ENCODE peak calls at places on chromosomes 3 and 15, in six cellular contexts. Q is lower leg skin, J is heart left ventricle, W is mesenchymal stem cell, F is colonic mucosa, P is MG63. C is an unnamed sample.

GRCh38 chr3:11716576-11717250 is 73.0 kb upstream of the VGLL4 start:
- DNase-seq in Q (no peak), J (no peak), W (peak), F (no peak), P (no peak), C (peak)

GRCh38 chr15:40151991-40152390 is 8.9 kb upstream of the BUB1B start:
- DNase-seq in Q (no peak), J (no peak), W (no peak), F (no peak), P (no peak), C (peak)

GRCh38 chr3:140602781-140603180 is 75.1 kb upstream of the TRIM42 start:
- DNase-seq in Q (no peak), J (no peak), W (no peak), F (no peak), P (no peak), C (peak)

GRCh38 chr3:52939600-52939999 is 42.3 kb upstream of the STIMATE start:
- DNase-seq in Q (no peak), J (no peak), W (no peak), F (no peak), P (no peak), C (no peak)

GRCh38 chr3:18618723-18619122 is 193.6 kb upstream of the SATB1 start:
- DNase-seq in Q (no peak), J (no peak), W (no peak), F (no peak), P (no peak), C (no peak)

GRCh38 chr3:31423522-31423921 is 109.2 kb upstream of the STT3B start:
- DNase-seq in Q (no peak), J (no peak), W (peak), F (no peak), P (no peak), C (peak)

GRCh38 chr3:158953131-158953530 is 151.3 kb downstream of the MFSD1 start:
- DNase-seq in Q (no peak), J (no peak), W (no peak), F (no peak), P (no peak), C (peak)

GRCh38 chr15:55916666-55917409 is 76.6 kb downstream of the NEDD4 start:
- DNase-seq in Q (no peak), J (no peak), W (peak), F (no peak), P (peak), C (peak)

GRCh38 chr3:46646700-46647099 is 34.4 kb downstream of the FAM240A start:
- DNase-seq in Q (peak), J (no peak), W (peak), F (no peak), P (no peak), C (peak)

GRCh38 chr15:76588811-76589747 is 252.5 kb downstream of the ISL2 start:
- DNase-seq in Q (no peak), J (no peak), W (peak), F (peak), P (no peak), C (peak)

GRCh38 chr3:172180473-172180872 is 141.1 kb downstream of the FNDC3B start:
- DNase-seq in Q (no peak), J (no peak), W (no peak), F (no peak), P (no peak), C (no peak)

GRCh38 chr15:60916674-60917468 is 312.2 kb downstream of the RORA start:
- DNase-seq in Q (peak), J (peak), W (peak), F (peak), P (peak), C (peak)

GRCh38 chr15:87986786-87987185 is 269.8 kb downstream of the NTRK3 start:
- DNase-seq in Q (no peak), J (no peak), W (no peak), F (no peak), P (no peak), C (no peak)

GRCh38 chr3:41330465-41330864 is 131.2 kb downstream of the CTNNB1 start:
- DNase-seq in Q (no peak), J (no peak), W (peak), F (no peak), P (no peak), C (no peak)

GRCh38 chr15:45628136-45628535 is 6.7 kb upstream of the SQOR start:
- DNase-seq in Q (no peak), J (no peak), W (no peak), F (no peak), P (no peak), C (no peak)

GRCh38 chr15:45634442-45635190 is at the start of gene SQOR:
- DNase-seq in Q (peak), J (peak), W (peak), F (peak), P (peak), C (peak)

GRCh38 chr15:45635191-45635638 is 386 bp downstream of the SQOR start:
- DNase-seq in Q (peak), J (peak), W (peak), F (peak), P (peak), C (peak)

GRCh38 chr15:45631831-45632230 is 3.0 kb upstream of the SQOR start:
- DNase-seq in Q (no peak), J (no peak), W (peak), F (no peak), P (no peak), C (peak)

DNA sequence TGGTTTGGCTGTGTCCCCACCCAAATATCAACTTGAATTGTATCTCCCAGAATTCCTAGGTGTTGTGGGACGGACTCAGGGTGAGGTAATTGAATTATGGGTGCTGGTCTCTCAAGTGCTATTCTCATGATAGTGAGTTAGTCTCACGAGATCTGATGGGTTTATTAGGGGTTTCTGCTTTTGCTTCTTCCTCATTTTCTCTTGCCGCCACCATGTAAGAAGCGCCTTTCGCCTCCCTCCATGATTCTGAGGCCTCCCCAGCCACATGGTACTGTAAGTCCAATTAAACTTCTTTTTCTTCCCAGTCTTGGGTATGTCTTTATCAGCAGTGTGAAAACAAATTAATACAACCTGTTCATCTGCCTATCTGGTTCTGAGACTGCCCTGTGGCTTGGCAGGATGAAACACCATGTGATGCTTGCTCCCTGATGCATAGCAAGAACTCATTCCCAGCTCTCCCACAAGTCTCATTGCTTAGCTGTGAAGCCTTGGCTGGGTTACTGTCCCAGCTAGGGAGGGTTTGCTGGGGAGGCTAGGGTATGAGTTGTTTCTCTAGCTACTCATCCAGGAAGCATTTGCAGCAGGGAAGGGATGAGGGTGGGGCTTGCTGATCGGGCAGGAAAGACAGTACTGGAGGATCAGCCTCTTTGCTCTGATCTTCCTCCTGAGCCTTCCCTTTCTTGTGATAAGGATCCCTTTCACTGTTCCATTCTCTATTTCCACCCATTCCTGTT is 3.7 kb upstream of the SQOR start:
- DNase-seq in Q (no peak), J (no peak), W (peak), F (peak), P (peak), C (peak)
- H3K4me3 ChIP-seq in Q (no peak), J (no peak), W (peak), F (no peak), P (peak), C (peak)

GRCh38 chr3:188211476-188211875 is 57.5 kb downstream of the LPP start:
- DNase-seq in Q (no peak), J (no peak), W (no peak), F (no peak), P (no peak), C (no peak)

GRCh38 chr3:188217011-188217463 is 63.1 kb downstream of the LPP start:
- DNase-seq in Q (no peak), J (no peak), W (no peak), F (no peak), P (no peak), C (no peak)

GRCh38 chr3:188217681-188218080 is 63.7 kb downstream of the LPP start:
- DNase-seq in Q (no peak), J (no peak), W (no peak), F (no peak), P (no peak), C (no peak)

GRCh38 chr3:188212308-188212969 is 58.5 kb downstream of the LPP start:
- DNase-seq in Q (no peak), J (no peak), W (peak), F (no peak), P (no peak), C (no peak)

GRCh38 chr3:188214442-188214841 is 60.5 kb downstream of the LPP start:
- DNase-seq in Q (no peak), J (no peak), W (peak), F (no peak), P (no peak), C (no peak)
- H3K4me3 ChIP-seq in Q (no peak), J (no peak), W (no peak), F (peak), P (no peak), C (no peak)

DNA sequence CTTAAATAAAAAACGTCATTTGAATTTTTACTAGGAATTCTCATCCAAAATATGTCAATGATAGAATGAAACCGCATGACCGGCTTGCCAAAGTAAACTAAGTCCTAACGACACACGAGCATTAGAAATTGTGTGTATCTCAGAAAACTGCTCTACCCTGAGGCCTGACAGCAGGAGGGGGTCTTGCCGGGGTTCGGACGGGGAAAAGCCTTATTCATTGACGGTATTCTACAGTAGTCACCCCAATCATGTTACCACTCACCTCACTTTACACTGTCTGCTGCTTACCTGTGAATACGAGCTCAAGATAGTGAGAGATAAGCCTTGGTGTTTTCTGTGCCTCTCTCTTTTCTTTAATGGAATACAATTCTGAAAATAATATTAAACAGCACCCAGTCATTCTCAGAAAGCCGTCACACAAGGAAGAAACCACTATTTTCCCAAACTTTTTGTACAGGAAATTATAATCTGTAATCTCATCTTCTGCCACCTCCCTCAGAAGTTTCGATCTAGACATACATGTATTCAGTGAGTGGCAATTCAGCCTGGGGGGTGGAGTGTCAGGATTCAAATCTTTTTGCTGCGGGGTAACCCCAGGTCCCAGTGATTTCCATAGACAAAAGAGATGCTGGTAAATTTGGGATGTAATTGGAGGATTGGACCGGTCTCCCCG is 497 bp upstream of the FAM43A start:
- DNase-seq in Q (peak), J (no peak), W (no peak), F (no peak), P (no peak), C (no peak)
- H3K4me3 ChIP-seq in Q (no peak), J (peak), W (peak), F (peak), P (peak), C (no peak)

GRCh38 chr3:24830230-24831152 is 335.8 kb upstream of the THRB start:
- DNase-seq in Q (no peak), J (no peak), W (no peak), F (peak), P (no peak), C (peak)
- H3K4me3 ChIP-seq in Q (no peak), J (peak), W (peak), F (peak), P (no peak), C (peak)

GRCh38 chr3:150581174-150581573 is 21.9 kb upstream of the SELENOT start:
- DNase-seq in Q (no peak), J (no peak), W (no peak), F (no peak), P (no peak), C (no peak)

GRCh38 chr3:150583028-150583427 is 20.1 kb upstream of the SELENOT start:
- DNase-seq in Q (no peak), J (no peak), W (no peak), F (no peak), P (no peak), C (no peak)

GRCh38 chr3:150577854-150578253 is 25.3 kb upstream of the SELENOT start:
- DNase-seq in Q (no peak), J (no peak), W (no peak), F (no peak), P (no peak), C (peak)

GRCh38 chr3:150588027-150588830 is 14.9 kb upstream of the SELENOT start:
- DNase-seq in Q (no peak), J (peak), W (no peak), F (no peak), P (no peak), C (peak)

DNA sequence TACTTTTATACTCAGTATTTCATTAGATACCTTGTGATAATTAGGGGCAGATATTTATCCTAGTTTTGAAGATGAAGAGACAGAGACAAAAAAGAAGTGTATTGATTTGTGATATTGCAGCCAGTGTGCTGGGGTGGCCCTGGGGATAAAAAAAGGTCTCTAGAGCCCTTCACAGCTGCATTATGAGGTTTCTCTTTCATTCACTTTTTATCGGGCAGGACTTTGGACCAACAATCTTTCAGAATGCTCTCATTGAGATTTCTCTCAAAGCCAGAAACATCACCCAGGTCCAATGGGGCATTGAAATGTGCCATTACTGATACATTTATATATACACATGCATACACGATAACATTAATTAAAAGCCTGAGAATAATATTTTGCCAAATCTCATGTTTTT is 20.5 kb upstream of the SELENOT start:
- DNase-seq in Q (no peak), J (no peak), W (no peak), F (no peak), P (no peak), C (no peak)
- H3K4me3 ChIP-seq in Q (no peak), J (no peak), W (no peak), F (no peak), P (no peak), C (no peak)

DNA sequence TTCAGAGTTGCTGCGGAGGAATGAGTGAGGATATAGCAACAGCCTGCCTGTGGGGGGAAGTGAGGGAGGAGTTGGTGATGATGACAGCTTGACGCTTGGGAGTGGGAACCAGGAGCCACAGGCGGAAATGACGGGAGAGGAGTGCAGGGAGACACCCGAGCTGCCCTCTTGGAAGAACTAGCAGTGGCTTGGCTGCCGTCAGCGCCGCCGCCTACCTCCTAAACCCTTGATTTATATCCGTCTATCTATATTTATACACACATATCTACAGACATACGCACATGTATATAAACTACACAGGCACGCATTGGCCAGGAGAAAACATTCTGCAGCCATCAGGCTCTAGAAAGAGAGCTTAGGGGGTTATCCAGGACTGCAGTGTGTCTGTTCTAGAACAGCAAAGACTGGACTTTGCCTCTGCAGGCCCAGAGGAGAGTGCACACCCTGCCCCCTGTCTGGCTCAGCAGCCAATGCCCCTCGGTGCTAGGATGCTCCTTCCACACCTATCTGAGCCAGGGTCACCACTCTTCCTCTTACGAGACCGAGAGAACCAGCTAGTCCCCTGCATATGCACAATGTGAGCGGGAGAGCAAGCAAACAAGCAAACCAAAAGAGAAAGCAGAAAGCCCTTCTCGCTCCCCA is 45.3 kb upstream of the MAGEF1 start:
- DNase-seq in Q (peak), J (peak), W (peak), F (peak), P (peak), C (peak)
- H3K4me3 ChIP-seq in Q (no peak), J (peak), W (peak), F (peak), P (peak), C (no peak)

GRCh38 chr15:83114305-83114704 is 6.9 kb downstream of the TM6SF1 start:
- DNase-seq in Q (no peak), J (no peak), W (no peak), F (no peak), P (no peak), C (no peak)
- H3K4me3 ChIP-seq in Q (no peak), J (no peak), W (no peak), F (no peak), P (no peak), C (no peak)